ENCODE peak calls at places on chromosomes 1 and 21, in eight cellular contexts. F is ascending aorta, V is PC-3, L is AG04450, D is BJ, B is cardiac muscle cell, G is stomach, C is heart right ventricle. O is an unnamed sample.

GRCh38 chr1:84991097-84991890 is 5.6 kb downstream of the MCOLN2 start:
- DNase-seq in C (no peak), G (no peak), F (no peak), B (no peak), L (no peak), V (no peak), D (no peak), O (no peak)

GRCh38 chr1:112982853-112983539 is 27.0 kb upstream of the SLC16A1 start:
- DNase-seq in V (no peak), D (no peak), G (no peak), F (no peak), C (peak; percentile 53), B (peak; percentile 53), L (no peak), O (no peak)

GRCh38 chr1:197799271-197799670 is 24.0 kb upstream of the DENND1B start:
- DNase-seq in V (peak; percentile 34), C (no peak), F (no peak), G (no peak), L (no peak), D (no peak), B (no peak), O (no peak)

GRCh38 chr1:28260803-28261174 is 1.5 kb downstream of the SESN2 start:
- DNase-seq in C (no peak), F (no peak), V (no peak), L (no peak), G (no peak), B (no peak), D (no peak), O (no peak)

GRCh38 chr1:21927531-21928237 is 9.4 kb downstream of the HSPG2 start:
- DNase-seq in C (peak; percentile 74), V (no peak), G (peak; percentile 67), F (no peak), D (no peak), L (no peak), B (no peak), O (no peak)

GRCh38 chr1:155979525-155980343 is 1.4 kb upstream of the ARHGEF2 start:
- DNase-seq in B (peak; percentile 69), D (no peak), L (no peak), G (no peak), V (no peak), F (peak; percentile 42), C (peak; percentile 79), O (no peak)

GRCh38 chr1:196723325-196724185 is 51.1 kb upstream of the CFHR3 start:
- DNase-seq in V (peak; percentile 46), D (no peak), C (no peak), B (peak; percentile 66), L (no peak), G (peak; percentile 64), F (no peak), O (peak; percentile 1)

GRCh38 chr1:211639500-211640361 is 35.7 kb downstream of the NEK2 start:
- DNase-seq in C (no peak), L (peak; percentile 71), G (peak; percentile 25), D (peak; percentile 69), F (no peak), B (no peak), V (peak; percentile 70), O (peak; percentile 67)

GRCh38 chr1:224525411-224526040 is 90.6 kb upstream of the CNIH3 start:
- DNase-seq in D (no peak), C (no peak), G (no peak), F (no peak), B (no peak), V (peak; percentile 44), L (no peak), O (no peak)

GRCh38 chr1:52400131-52400530 is 4.1 kb downstream of the ORC1 start:
- DNase-seq in D (no peak), B (no peak), V (peak; percentile 47), C (no peak), F (no peak), G (no peak), L (no peak), O (no peak)

GRCh38 chr1:176450526-176450925 is 12.4 kb upstream of the PAPPA2 start:
- DNase-seq in V (peak; percentile 69), C (no peak), L (no peak), G (no peak), B (no peak), D (no peak), F (no peak), O (peak; percentile 51)

GRCh38 chr1:6491480-6491962 is at the start of gene PLEKHG5:
- DNase-seq in V (peak; percentile 99), D (no peak), F (no peak), L (no peak), G (no peak), C (no peak), B (no peak), O (no peak)

GRCh38 chr1:157352817-157353408 is 199.4 kb downstream of the FCRL5 start:
- DNase-seq in L (no peak), G (no peak), V (no peak), F (no peak), C (no peak), B (no peak), D (no peak), O (no peak)

GRCh38 chr1:19765623-19766022 is 34.1 kb downstream of the TMCO4 start:
- DNase-seq in C (no peak), L (peak; percentile 67), G (no peak), B (no peak), F (no peak), V (peak; percentile 94), D (peak; percentile 76), O (peak; percentile 83)

GRCh38 chr21:36747114-36747814 is 48.3 kb downstream of the SIM2 start:
- DNase-seq in C (no peak), B (peak; percentile 1), D (no peak), G (no peak), F (no peak), L (no peak), V (no peak), O (no peak)

DNA sequence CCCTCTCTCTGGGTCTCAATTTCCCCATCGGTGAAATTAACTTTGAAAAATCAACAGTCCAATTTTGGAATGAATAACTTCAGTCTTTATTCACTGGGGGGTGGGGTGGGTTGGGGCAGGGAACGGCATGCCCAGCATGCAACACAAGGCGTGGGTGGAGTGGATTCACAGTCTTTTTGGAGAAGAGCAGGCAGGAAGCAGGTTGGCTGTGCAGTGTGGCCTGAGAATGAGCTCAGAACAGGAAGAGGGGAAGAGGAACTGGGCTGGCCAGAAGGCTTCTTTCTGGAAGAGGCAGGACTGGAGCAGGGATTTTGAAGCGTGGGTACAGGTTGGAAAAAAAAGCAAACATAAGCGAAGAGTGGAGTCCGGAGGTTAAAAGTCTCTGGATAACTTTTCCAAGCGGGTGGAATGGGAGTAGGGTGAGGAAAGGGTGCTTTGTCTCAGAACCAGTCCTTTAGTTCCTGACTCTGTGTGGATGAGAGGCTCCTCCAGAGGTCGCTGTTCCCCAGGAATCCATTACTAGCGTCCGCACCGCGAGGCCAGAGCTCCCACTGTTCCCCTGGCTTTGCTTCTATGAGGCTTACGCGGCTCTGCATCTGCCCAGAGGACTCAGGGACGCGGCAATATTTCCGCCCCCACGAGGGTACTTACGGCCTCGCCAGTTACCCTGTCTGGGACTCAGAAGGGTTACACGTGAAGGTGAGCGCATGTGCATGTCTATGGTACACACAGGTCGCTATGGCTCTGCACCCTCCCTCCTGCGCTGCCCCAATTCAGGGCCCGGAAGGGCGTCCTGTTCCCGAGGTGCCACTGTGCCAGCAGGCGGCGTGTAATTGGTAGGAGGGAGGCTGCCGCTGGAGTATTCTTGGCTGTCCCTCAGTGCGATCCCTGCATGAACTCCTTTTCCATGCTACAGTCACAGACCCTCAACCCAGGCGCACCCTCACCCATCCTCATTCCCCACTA is 5.5 kb upstream of the FOXD2 start:
- DNase-seq in D (no peak), L (no peak), V (peak; percentile 69), G (peak; percentile 86), F (no peak), C (peak; percentile 78), B (peak; percentile 94), O (no peak)
- H3K4me3 ChIP-seq in D (no peak overlapping the region), L (peak overlapping the region; percentile 25), V (no peak overlapping the region), G (peak overlapping the region; percentile 20), F (no peak overlapping the region), C (no peak overlapping the region), B (no peak overlapping the region), O (no peak overlapping the region)

DNA sequence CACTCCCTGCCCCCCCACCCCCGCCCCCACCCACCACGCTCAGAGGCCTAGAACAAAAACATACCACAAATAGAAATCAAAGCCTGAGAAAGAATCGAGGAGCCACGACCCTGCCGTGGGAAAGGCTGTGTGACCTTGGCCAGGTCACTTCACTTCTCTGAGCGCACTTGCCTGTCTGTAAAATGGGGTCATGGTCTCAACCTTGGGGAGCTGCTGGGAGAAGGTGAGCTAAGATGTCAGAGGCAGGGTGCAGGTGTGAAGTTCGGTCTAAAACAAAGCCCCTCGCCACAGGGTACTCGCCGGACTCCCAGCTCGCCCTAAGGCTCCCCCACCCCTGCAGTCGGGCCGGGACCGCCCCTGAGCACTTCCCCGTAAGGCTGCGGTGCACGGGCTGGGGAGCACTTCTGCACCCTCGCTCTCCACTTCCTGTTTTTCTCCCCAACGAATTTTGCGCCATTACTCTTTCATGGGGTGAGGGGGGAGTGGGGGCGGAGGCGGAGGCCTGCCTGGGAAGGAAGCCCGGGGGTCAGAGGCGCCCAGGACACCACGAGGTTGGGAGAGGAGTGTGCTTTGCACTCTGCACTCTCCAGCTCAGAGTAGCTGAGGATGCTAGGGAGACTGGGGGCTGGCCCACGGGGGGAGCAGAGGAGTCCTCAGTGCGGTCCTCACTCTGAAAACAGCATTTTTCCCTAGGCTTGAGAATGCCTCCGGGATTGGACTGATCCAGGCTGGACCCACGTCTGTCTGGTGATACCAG is 21.9 kb upstream of the PIK3CD start:
- DNase-seq in V (no peak), L (no peak), B (no peak), C (peak; percentile 53), G (peak; percentile 46), D (no peak), F (peak; percentile 25), O (no peak)
- H3K4me3 ChIP-seq in V (no peak overlapping the region), L (no peak overlapping the region), B (no peak overlapping the region), C (no peak overlapping the region), G (peak overlapping the region; percentile 5), D (no peak overlapping the region), F (no peak overlapping the region), O (no peak overlapping the region)

GRCh38 chr1:2821373-2821955 is 20.0 kb upstream of the TTC34 start:
- DNase-seq in C (no peak), L (no peak), D (no peak), B (no peak), V (no peak), G (no peak), F (no peak), O (no peak)

GRCh38 chr1:2820731-2821372 is 19.4 kb upstream of the TTC34 start:
- DNase-seq in C (no peak), B (no peak), D (no peak), F (no peak), L (no peak), G (no peak), V (no peak), O (no peak)

GRCh38 chr1:2823921-2824660 is 22.6 kb upstream of the TTC34 start:
- DNase-seq in C (no peak), V (no peak), F (no peak), G (no peak), L (no peak), B (no peak), D (no peak), O (no peak)

GRCh38 chr1:2821970-2822620 is 20.6 kb upstream of the TTC34 start:
- DNase-seq in L (no peak), D (no peak), G (peak; percentile 66), F (no peak), V (peak; percentile 41), C (peak; percentile 32), B (no peak), O (no peak)

GRCh38 chr1:2822621-2823145 is 21.2 kb upstream of the TTC34 start:
- DNase-seq in B (no peak), D (no peak), V (no peak), C (no peak), G (no peak), F (no peak), L (no peak), O (no peak)
- H3K4me3 ChIP-seq in B (no peak overlapping the region), D (no peak overlapping the region), V (no peak overlapping the region), C (no peak overlapping the region), G (no peak overlapping the region), F (no peak overlapping the region), L (no peak overlapping the region), O (no peak overlapping the region)

GRCh38 chr1:24082372-24082771 is 29.6 kb downstream of the MYOM3 start:
- DNase-seq in L (no peak), F (no peak), V (no peak), G (no peak), B (no peak), D (no peak), C (no peak), O (no peak)
- H3K4me3 ChIP-seq in L (no peak overlapping the region), F (no peak overlapping the region), V (no peak overlapping the region), G (no peak overlapping the region), B (no peak overlapping the region), D (no peak overlapping the region), C (no peak overlapping the region), O (no peak overlapping the region)

O was measured in kidney epithelial cell.